ENCODE peak calls at places on chromosomes 1 and 21, in ten cellular contexts. One of them, this sample, is unnamed.

GRCh38 chr1:64518692-64519481 is 49.0 kb downstream of the CACHD1 start:
- DNase-seq in amniotic stem cell: no peak
- DNase-seq in mesenchymal stem cell: no peak
- DNase-seq in EL: no peak
- DNase-seq in IMR-90: no peak
- DNase-seq in stomach: no peak
- DNase-seq in WERI-Rb-1: no peak
- DNase-seq in GM23248: no peak
- DNase-seq in NCI-H1092 treated with DMSO at 0.1 percent for 48 hours: no peak
- DNase-seq in A549: no peak
- DNase-seq in this sample: no peak

GRCh38 chr21:42654179-42654912 is 925 bp downstream of the PDE9A start:
- DNase-seq in WERI-Rb-1: peak
- DNase-seq in mesenchymal stem cell: peak
- DNase-seq in amniotic stem cell: no peak
- DNase-seq in A549: peak
- DNase-seq in GM23248: no peak
- DNase-seq in stomach: no peak
- DNase-seq in NCI-H1092 treated with DMSO at 0.1 percent for 48 hours: peak
- DNase-seq in IMR-90: no peak
- DNase-seq in EL: no peak
- DNase-seq in this sample: no peak

GRCh38 chr1:24362982-24363614 is 43.9 kb downstream of the GRHL3 start:
- DNase-seq in IMR-90: peak
- DNase-seq in A549: peak
- DNase-seq in WERI-Rb-1: no peak
- DNase-seq in amniotic stem cell: peak
- DNase-seq in EL: peak
- DNase-seq in NCI-H1092 treated with DMSO at 0.1 percent for 48 hours: no peak
- DNase-seq in stomach: no peak
- DNase-seq in mesenchymal stem cell: peak
- DNase-seq in GM23248: peak
- DNase-seq in this sample: no peak

GRCh38 chr1:12597792-12598191 is 20.2 kb downstream of the DHRS3 start:
- DNase-seq in A549: no peak
- DNase-seq in GM23248: no peak
- DNase-seq in amniotic stem cell: no peak
- DNase-seq in WERI-Rb-1: no peak
- DNase-seq in stomach: peak
- DNase-seq in NCI-H1092 treated with DMSO at 0.1 percent for 48 hours: peak
- DNase-seq in mesenchymal stem cell: no peak
- DNase-seq in EL: no peak
- DNase-seq in IMR-90: no peak
- DNase-seq in this sample: peak

GRCh38 chr1:199690520-199690919 is 337.0 kb upstream of the NR5A2 start:
- DNase-seq in stomach: no peak
- DNase-seq in WERI-Rb-1: no peak
- DNase-seq in A549: no peak
- DNase-seq in IMR-90: no peak
- DNase-seq in EL: no peak
- DNase-seq in GM23248: no peak
- DNase-seq in mesenchymal stem cell: no peak
- DNase-seq in NCI-H1092 treated with DMSO at 0.1 percent for 48 hours: no peak
- DNase-seq in amniotic stem cell: no peak
- DNase-seq in this sample: no peak

GRCh38 chr1:164576311-164577271 is 17.6 kb downstream of the PBX1 start:
- DNase-seq in EL: peak
- DNase-seq in A549: no peak
- DNase-seq in amniotic stem cell: peak
- DNase-seq in NCI-H1092 treated with DMSO at 0.1 percent for 48 hours: no peak
- DNase-seq in WERI-Rb-1: no peak
- DNase-seq in stomach: no peak
- DNase-seq in mesenchymal stem cell: peak
- DNase-seq in IMR-90: peak
- DNase-seq in GM23248: no peak
- DNase-seq in this sample: no peak

GRCh38 chr1:201634261-201634660 is 95.3 kb downstream of the NAV1 start:
- DNase-seq in mesenchymal stem cell: peak
- DNase-seq in IMR-90: peak
- DNase-seq in WERI-Rb-1: peak
- DNase-seq in stomach: no peak
- DNase-seq in amniotic stem cell: no peak
- DNase-seq in EL: peak
- DNase-seq in NCI-H1092 treated with DMSO at 0.1 percent for 48 hours: no peak
- DNase-seq in GM23248: peak
- DNase-seq in A549: no peak
- DNase-seq in this sample: no peak

GRCh38 chr21:45383615-45384201 is 21.3 kb upstream of the COL18A1 start:
- DNase-seq in WERI-Rb-1: no peak
- DNase-seq in stomach: no peak
- DNase-seq in amniotic stem cell: no peak
- DNase-seq in GM23248: no peak
- DNase-seq in mesenchymal stem cell: no peak
- DNase-seq in A549: no peak
- DNase-seq in IMR-90: no peak
- DNase-seq in NCI-H1092 treated with DMSO at 0.1 percent for 48 hours: no peak
- DNase-seq in EL: no peak
- DNase-seq in this sample: peak

GRCh38 chr1:207822602-207823451 is 71.0 kb downstream of the CD46 start:
- DNase-seq in stomach: peak
- DNase-seq in EL: peak
- DNase-seq in NCI-H1092 treated with DMSO at 0.1 percent for 48 hours: peak
- DNase-seq in IMR-90: peak
- DNase-seq in amniotic stem cell: no peak
- DNase-seq in GM23248: peak
- DNase-seq in A549: peak
- DNase-seq in WERI-Rb-1: no peak
- DNase-seq in mesenchymal stem cell: peak
- DNase-seq in this sample: peak

GRCh38 chr1:110218739-110219138 is 8.6 kb downstream of the KCNC4 start:
- DNase-seq in amniotic stem cell: no peak
- DNase-seq in mesenchymal stem cell: peak
- DNase-seq in GM23248: peak
- DNase-seq in stomach: no peak
- DNase-seq in EL: no peak
- DNase-seq in IMR-90: peak
- DNase-seq in NCI-H1092 treated with DMSO at 0.1 percent for 48 hours: no peak
- DNase-seq in WERI-Rb-1: no peak
- DNase-seq in A549: no peak
- DNase-seq in this sample: no peak

GRCh38 chr1:162660598-162660997 is 28.3 kb downstream of the DDR2 start:
- DNase-seq in GM23248: no peak
- DNase-seq in A549: no peak
- DNase-seq in stomach: no peak
- DNase-seq in amniotic stem cell: no peak
- DNase-seq in mesenchymal stem cell: peak
- DNase-seq in EL: no peak
- DNase-seq in WERI-Rb-1: no peak
- DNase-seq in IMR-90: no peak
- DNase-seq in NCI-H1092 treated with DMSO at 0.1 percent for 48 hours: no peak
- DNase-seq in this sample: no peak

GRCh38 chr1:53328490-53329182 is 766 bp upstream of the LRP8 start:
- DNase-seq in GM23248: no peak
- DNase-seq in WERI-Rb-1: no peak
- DNase-seq in mesenchymal stem cell: peak
- DNase-seq in amniotic stem cell: no peak
- DNase-seq in IMR-90: no peak
- DNase-seq in A549: no peak
- DNase-seq in stomach: no peak
- DNase-seq in EL: no peak
- DNase-seq in NCI-H1092 treated with DMSO at 0.1 percent for 48 hours: no peak
- DNase-seq in this sample: peak

GRCh38 chr1:74812180-74812541 is 79.2 kb downstream of the TYW3 start:
- DNase-seq in stomach: no peak
- DNase-seq in WERI-Rb-1: no peak
- DNase-seq in NCI-H1092 treated with DMSO at 0.1 percent for 48 hours: no peak
- DNase-seq in EL: no peak
- DNase-seq in GM23248: no peak
- DNase-seq in IMR-90: no peak
- DNase-seq in amniotic stem cell: no peak
- DNase-seq in mesenchymal stem cell: no peak
- DNase-seq in A549: no peak
- DNase-seq in this sample: no peak

GRCh38 chr1:156889802-156890585 is 3.5 kb upstream of the PEAR1 start:
- DNase-seq in NCI-H1092 treated with DMSO at 0.1 percent for 48 hours: peak
- DNase-seq in EL: peak
- DNase-seq in GM23248: peak
- DNase-seq in mesenchymal stem cell: peak
- DNase-seq in amniotic stem cell: peak
- DNase-seq in A549: peak
- DNase-seq in stomach: peak
- DNase-seq in IMR-90: peak
- DNase-seq in WERI-Rb-1: peak
- DNase-seq in this sample: peak

GRCh38 chr21:42790520-42790919 is 88.8 kb downstream of the WDR4 start:
- DNase-seq in stomach: no peak
- DNase-seq in A549: no peak
- DNase-seq in GM23248: no peak
- DNase-seq in WERI-Rb-1: no peak
- DNase-seq in amniotic stem cell: no peak
- DNase-seq in IMR-90: no peak
- DNase-seq in EL: no peak
- DNase-seq in mesenchymal stem cell: no peak
- DNase-seq in NCI-H1092 treated with DMSO at 0.1 percent for 48 hours: no peak
- DNase-seq in this sample: no peak

GRCh38 chr1:6157528-6158174 is 22.5 kb downstream of the CHD5 start:
- DNase-seq in NCI-H1092 treated with DMSO at 0.1 percent for 48 hours: no peak
- DNase-seq in EL: peak
- DNase-seq in amniotic stem cell: no peak
- DNase-seq in A549: peak
- DNase-seq in WERI-Rb-1: no peak
- DNase-seq in IMR-90: peak
- DNase-seq in stomach: no peak
- DNase-seq in mesenchymal stem cell: peak
- DNase-seq in GM23248: peak
- DNase-seq in this sample: no peak

GRCh38 chr1:86933562-86934377 is 19.3 kb downstream of the HS2ST1 start:
- DNase-seq in stomach: no peak
- DNase-seq in NCI-H1092 treated with DMSO at 0.1 percent for 48 hours: no peak
- DNase-seq in GM23248: no peak
- DNase-seq in A549: no peak
- DNase-seq in EL: no peak
- DNase-seq in mesenchymal stem cell: no peak
- DNase-seq in amniotic stem cell: no peak
- DNase-seq in IMR-90: no peak
- DNase-seq in WERI-Rb-1: no peak
- DNase-seq in this sample: no peak

GRCh38 chr1:26923711-26924110 is 2.2 kb downstream of the NUDC start:
- DNase-seq in EL: peak
- DNase-seq in GM23248: peak
- DNase-seq in IMR-90: peak
- DNase-seq in mesenchymal stem cell: peak
- DNase-seq in NCI-H1092 treated with DMSO at 0.1 percent for 48 hours: no peak
- DNase-seq in amniotic stem cell: no peak
- DNase-seq in A549: no peak
- DNase-seq in stomach: no peak
- DNase-seq in WERI-Rb-1: no peak
- DNase-seq in this sample: no peak

GRCh38 chr1:84083321-84083720 is 60.8 kb upstream of the PRKACB start:
- DNase-seq in WERI-Rb-1: peak
- DNase-seq in stomach: no peak
- DNase-seq in amniotic stem cell: no peak
- DNase-seq in GM23248: no peak
- DNase-seq in NCI-H1092 treated with DMSO at 0.1 percent for 48 hours: no peak
- DNase-seq in A549: no peak
- DNase-seq in IMR-90: no peak
- DNase-seq in mesenchymal stem cell: no peak
- DNase-seq in EL: no peak
- DNase-seq in this sample: no peak

This sample was measured in right lobe of liver.